ENCODE peak calls at places on chromosome 14, in four cellular contexts. X is neural progenitor cell, E is astrocyte, R is GM06990. Y is an unnamed sample.

GRCh38 chr14:31441273-31442110 is 15.8 kb downstream of the DTD2 start:
- DNase-seq in X (no peak), E (peak; percentile 92), R (no peak), Y (peak; percentile 18)

GRCh38 chr14:87067061-87067460 is 925.9 kb downstream of the GALC start:
- DNase-seq in X (no peak), E (no peak), R (no peak), Y (no peak)

GRCh38 chr14:102914474-102915291 is 7.8 kb upstream of the AMN start:
- DNase-seq in X (no peak), E (no peak), R (no peak), Y (no peak)

GRCh38 chr14:54908230-54908629 is 5.6 kb upstream of the GCH1 start:
- DNase-seq in X (no peak), E (no peak), R (peak; percentile 20), Y (no peak)

GRCh38 chr14:104093366-104094055 is 8.0 kb downstream of the ASPG start:
- DNase-seq in X (no peak), E (no peak), R (no peak), Y (no peak)

GRCh38 chr14:54815016-54815415 is 87.6 kb downstream of the GCH1 start:
- DNase-seq in X (no peak), E (peak; percentile 53), R (no peak), Y (no peak)

GRCh38 chr14:31927348-31927826 is 149.7 kb upstream of the ARHGAP5 start:
- DNase-seq in X (peak; percentile 58), E (peak; percentile 94), R (no peak), Y (peak; percentile 95)

GRCh38 chr14:23078692-23079116 is 16.2 kb downstream of the ACIN1 start:
- DNase-seq in X (no peak), E (peak; percentile 91), R (no peak), Y (peak; percentile 85)

GRCh38 chr14:102557434-102558226 is 34.8 kb upstream of the RCOR1 start:
- DNase-seq in X (no peak), E (no peak), R (no peak), Y (peak; percentile 90)

GRCh38 chr14:76926521-76927251 is 100.5 kb downstream of the LRRC74A start:
- DNase-seq in X (peak; percentile 73), E (no peak), R (no peak), Y (peak; percentile 46)

GRCh38 chr14:51562816-51563215 is 88.9 kb upstream of the FRMD6 start:
- DNase-seq in X (no peak), E (peak; percentile 65), R (no peak), Y (peak; percentile 76)

GRCh38 chr14:96055065-96055752 is 16.0 kb downstream of the C14orf132 start:
- DNase-seq in X (no peak), E (peak; percentile 45), R (no peak), Y (no peak)

GRCh38 chr14:103518416-103519042 is 4.1 kb downstream of the CKB start:
- DNase-seq in X (peak; percentile 83), E (no peak), R (no peak), Y (peak; percentile 60)

GRCh38 chr14:95389471-95390011 is 69.8 kb upstream of the CLMN start:
- DNase-seq in X (no peak), E (no peak), R (no peak), Y (no peak)

GRCh38 chr14:80764496-80764895 is 177.0 kb downstream of the CEP128 start:
- DNase-seq in X (no peak), E (peak; percentile 27), R (no peak), Y (no peak)

GRCh38 chr14:26719514-26719913 is 121.7 kb upstream of the NOVA1 start:
- DNase-seq in X (no peak), E (peak; percentile 78), R (no peak), Y (peak; percentile 82)

GRCh38 chr14:103427485-103428443 is 42.5 kb downstream of the MARK3 start:
- DNase-seq in X (peak; percentile 8), E (peak; percentile 91), R (no peak), Y (peak; percentile 41)

GRCh38 chr14:69953266-69953905 is 74.2 kb downstream of the SMOC1 start:
- DNase-seq in X (no peak), E (no peak), R (no peak), Y (no peak)

GRCh38 chr14:70567791-70568190 is 32.7 kb downstream of the MED6 start:
- DNase-seq in X (peak; percentile 58), E (peak; percentile 11), R (peak; percentile 30), Y (peak; percentile 69)

GRCh38 chr14:25095784-25096390 is 45.9 kb upstream of the STXBP6 start:
- DNase-seq in X (no peak), E (no peak), R (no peak), Y (no peak)

GRCh38 chr14:63644741-63645140 is 3.1 kb upstream of the WDR89 start:
- DNase-seq in X (no peak), E (no peak), R (no peak), Y (peak; percentile 53)

GRCh38 chr14:104650057-104650980 is 39.1 kb upstream of the INF2 start:
- DNase-seq in X (peak; percentile 86), E (no peak), R (peak; percentile 80), Y (peak; percentile 25)

GRCh38 chr14:39181026-39181692 is 6.1 kb downstream of the PNN start:
- DNase-seq in X (no peak), E (no peak), R (no peak), Y (peak; percentile 29)

GRCh38 chr14:105864116-105864515 is 337.7 kb downstream of the TMEM121 start:
- DNase-seq in X (no peak), E (no peak), R (no peak), Y (no peak)

GRCh38 chr14:85960781-85961180 is 430.8 kb downstream of the FLRT2 start:
- DNase-seq in X (no peak), E (no peak), R (no peak), Y (no peak)

GRCh38 chr14:95490727-95491451 is 25.6 kb downstream of the SYNE3 start:
- DNase-seq in X (no peak), E (no peak), R (no peak), Y (peak; percentile 68)

GRCh38 chr14:96502621-96503251 is 554 bp downstream of the PAPOLA start:
- DNase-seq in X (peak; percentile 55), E (peak; percentile 15), R (no peak), Y (peak; percentile 34)

GRCh38 chr14:104735830-104736642 is 12.0 kb downstream of the ADSS1 start:
- DNase-seq in X (no peak), E (no peak), R (no peak), Y (peak; percentile 65)

GRCh38 chr14:104432611-104433231 is 146.8 kb upstream of the C14orf180 start:
- DNase-seq in X (no peak), E (no peak), R (no peak), Y (no peak)

GRCh38 chr14:92866181-92866752 is 56.7 kb upstream of the CHGA start:
- DNase-seq in X (no peak), E (no peak), R (no peak), Y (peak; percentile 40)
- H3K4me3 ChIP-seq in X (no peak overlapping the region), E (no peak overlapping the region), R (no peak overlapping the region), Y (no peak overlapping the region)

DNA sequence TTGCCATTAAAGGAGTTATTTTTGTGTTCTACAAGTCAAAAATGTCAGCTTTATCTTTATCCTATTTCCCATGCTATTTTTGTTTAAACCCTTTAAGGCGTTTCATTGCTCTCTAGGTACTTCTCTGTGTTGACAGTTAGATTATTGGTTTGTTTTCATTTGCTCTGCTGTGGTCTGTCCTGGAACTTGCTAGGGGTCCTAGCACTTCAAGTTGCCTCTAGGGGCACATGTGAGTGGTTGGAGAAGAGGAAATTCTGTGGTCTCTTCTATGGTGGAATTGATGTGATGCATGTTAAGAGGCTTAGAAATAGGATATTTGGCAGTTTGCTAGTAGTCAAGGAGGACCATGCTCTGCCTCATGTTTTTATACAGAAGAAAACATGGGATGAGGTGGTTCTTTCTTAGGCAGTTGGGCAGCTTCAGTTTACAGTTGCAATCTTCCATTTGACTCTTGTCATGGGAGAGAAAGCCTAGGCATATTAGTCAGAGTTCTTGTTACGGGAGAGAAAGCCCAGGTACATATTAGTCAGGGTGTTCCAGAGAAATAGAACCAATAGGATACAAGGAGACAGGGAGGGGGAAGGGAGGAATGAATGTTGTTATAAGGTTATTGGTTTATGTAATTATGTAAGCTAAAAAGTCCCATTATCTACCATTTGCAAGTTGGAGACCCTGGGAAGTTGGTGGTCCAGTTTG is 14.4 kb downstream of the TTLL5 start:
- DNase-seq in X (peak; percentile 21), E (no peak), R (no peak), Y (peak; percentile 84)
- TF ChIP-seq CTCF in X (peak; percentile 39), E (peak; percentile 22), R (peak; percentile 8), Y (peak; percentile 37)

GRCh38 chr14:42323426-42323825 is 716.8 kb downstream of the LRFN5 start:
- DNase-seq in X (no peak), E (no peak), R (no peak), Y (no peak)
- H3K4me3 ChIP-seq in X (no peak overlapping the region), E (no peak overlapping the region), R (no peak overlapping the region), Y (no peak overlapping the region)

GRCh38 chr14:73712540-73713141 is 1.5 kb downstream of the PNMA1 start:
- DNase-seq in X (peak; percentile 67), E (no peak), R (peak; percentile 47), Y (no peak)

GRCh38 chr14:73714656-73715081 is 485 bp upstream of the PNMA1 start:
- DNase-seq in X (no peak), E (no peak), R (no peak), Y (no peak)

GRCh38 chr14:73713206-73713803 is 879 bp downstream of the PNMA1 start:
- DNase-seq in X (no peak), E (no peak), R (no peak), Y (no peak)

GRCh38 chr14:73715707-73716106 is 1.5 kb upstream of the PNMA1 start:
- DNase-seq in X (no peak), E (no peak), R (no peak), Y (no peak)

DNA sequence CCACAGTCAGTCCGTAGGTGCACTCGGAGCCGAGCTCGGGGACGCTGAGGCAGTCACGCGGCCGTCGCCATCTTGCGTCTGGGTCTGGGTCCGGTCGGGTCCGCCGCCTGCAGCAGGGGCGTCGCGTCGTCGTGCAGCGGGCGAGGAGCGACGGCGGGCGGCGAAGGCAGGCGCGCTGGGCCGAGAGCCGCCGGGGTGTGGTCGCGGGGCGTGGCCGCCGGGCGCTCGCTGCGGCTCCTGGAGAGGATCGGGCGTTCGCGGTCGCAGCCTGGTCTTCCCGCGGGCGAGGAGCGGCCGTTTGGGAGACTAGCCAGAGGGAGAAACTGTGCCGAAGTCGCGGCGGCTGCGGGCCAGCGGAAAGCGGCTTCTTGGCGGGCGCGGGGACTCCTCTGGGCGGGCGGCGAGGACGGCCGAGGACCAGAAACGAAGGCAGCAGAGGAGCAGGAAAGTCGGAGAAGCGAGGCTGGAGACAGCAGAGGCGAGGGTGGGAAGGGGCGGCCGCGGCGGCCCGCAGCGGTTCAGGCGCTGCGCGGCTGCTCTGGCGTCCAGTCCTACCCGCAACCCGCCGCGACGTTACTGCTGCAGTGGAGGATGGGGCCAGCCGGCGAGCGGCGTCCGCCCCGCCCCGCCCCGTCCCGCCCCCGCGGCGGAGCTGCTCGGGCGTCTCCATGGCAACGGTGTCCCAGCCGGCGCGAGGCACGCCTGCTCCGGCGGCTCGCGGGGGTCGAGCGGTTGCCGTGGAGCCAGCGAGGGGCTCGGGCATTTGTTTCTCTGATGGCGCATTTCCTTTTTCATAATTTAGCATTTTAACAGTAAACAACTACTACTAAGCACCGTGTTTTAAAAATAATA is at the start of gene PNMA1:
- DNase-seq in X (peak; percentile 97), E (peak; percentile 55), R (peak; percentile 88), Y (peak; percentile 79)
- TF ChIP-seq CTCF in X (no peak), E (no peak), R (no peak), Y (no peak)

GRCh38 chr14:68285421-68286179 is 466.0 kb downstream of the RAD51B start:
- DNase-seq in X (no peak), E (no peak), R (peak; percentile 71), Y (no peak)
- H3K4me3 ChIP-seq in X (no peak overlapping the region), E (no peak overlapping the region), R (no peak overlapping the region), Y (no peak overlapping the region)

GRCh38 chr14:43539210-43539609 is 967.9 kb downstream of the FSCB start:
- DNase-seq in X (peak; percentile 59), E (no peak), R (no peak), Y (peak; percentile 1)
- TF ChIP-seq CTCF in X (peak; percentile 63), E (peak; percentile 16), R (no peak), Y (no peak)